ENCODE peak calls at places on chromosomes 6 and 20, in six cellular contexts. T is mesendoderm, H is mesenchymal stem cell, M is H9, K is neuronal stem cell, I is trophoblast cell. R is an unnamed sample.
A peak's percentile ranks its signal among the peaks of the same experiment; 100 is the strongest.

GRCh38 chr6:88529726-88530125 is 363.6 kb upstream of the CNR1 start:
- DNase-seq in K (no peak), H (no peak), T (no peak), M (no peak), I (no peak), R (no peak)

GRCh38 chr6:140744648-140745320 is 1370.3 kb upstream of the CITED2 start:
- DNase-seq in M (no peak), H (peak; percentile 32), K (no peak), T (no peak), I (peak; percentile 19), R (peak; percentile 69)

GRCh38 chr6:44059359-44060342 is 67.6 kb downstream of the MRPL14 start:
- DNase-seq in I (no peak), T (no peak), K (no peak), M (no peak), H (no peak), R (peak; percentile 59)

GRCh38 chr6:139323511-139324445 is 32.0 kb upstream of the TXLNB start:
- DNase-seq in H (peak; percentile 88), M (peak; percentile 70), K (peak; percentile 26), I (peak; percentile 49), T (peak; percentile 91), R (peak; percentile 75)

GRCh38 chr6:17472653-17473183 is 79.3 kb downstream of the CAP2 start:
- DNase-seq in T (peak; percentile 96), K (no peak), M (no peak), I (peak; percentile 44), H (peak; percentile 60), R (peak; percentile 17)

GRCh38 chr6:116016846-116017545 is 43.7 kb downstream of the FRK start:
- DNase-seq in H (no peak), T (no peak), K (no peak), M (no peak), I (no peak), R (peak; percentile 55)

GRCh38 chr6:3843379-3844096 is 5.6 kb upstream of the FAM50B start:
- DNase-seq in I (peak; percentile 60), T (no peak), H (no peak), M (no peak), K (no peak), R (no peak)

GRCh38 chr6:16061833-16062232 is 67.1 kb upstream of the MYLIP start:
- DNase-seq in T (no peak), H (no peak), M (no peak), K (no peak), I (no peak), R (no peak)

GRCh38 chr6:165718486-165718885 is 55.4 kb upstream of the PDE10A start:
- DNase-seq in M (no peak), H (peak; percentile 24), I (no peak), K (no peak), T (no peak), R (peak; percentile 88)

GRCh38 chr6:111990214-111990613 is 63.7 kb upstream of the CCN6 start:
- DNase-seq in T (no peak), H (no peak), M (no peak), I (no peak), K (no peak), R (no peak)

GRCh38 chr6:91029211-91029610 is 442.3 kb upstream of the MAP3K7 start:
- DNase-seq in K (no peak), T (no peak), M (no peak), H (no peak), I (no peak), R (no peak)

GRCh38 chr6:160534050-160534696 is 129.9 kb downstream of the LPA start:
- DNase-seq in H (peak; percentile 65), I (peak; percentile 67), M (peak; percentile 79), K (peak; percentile 66), T (peak; percentile 76), R (peak; percentile 24)

GRCh38 chr20:2756056-2756611 is 44.3 kb downstream of the CPXM1 start:
- DNase-seq in I (peak; percentile 60), T (peak; percentile 72), K (peak; percentile 65), H (peak; percentile 58), M (peak; percentile 79), R (peak; percentile 51)

GRCh38 chr20:44596010-44596409 is 13.6 kb downstream of the PKIG start:
- DNase-seq in M (no peak), H (no peak), K (no peak), T (no peak), I (peak; percentile 95), R (no peak)

GRCh38 chr6:160733045-160733646 is 31.1 kb downstream of the PLG start:
- DNase-seq in I (peak; percentile 84), H (peak; percentile 10), T (peak; percentile 76), M (peak; percentile 59), K (peak; percentile 47), R (peak; percentile 13)

GRCh38 chr20:44956410-44956809 is 3.8 kb downstream of the TOMM34 start:
- DNase-seq in K (no peak), M (no peak), H (no peak), I (peak; percentile 94), T (no peak), R (no peak)

GRCh38 chr6:7050911-7051779 is 56.6 kb upstream of the RREB1 start:
- DNase-seq in M (peak; percentile 70), T (peak; percentile 79), I (peak; percentile 69), H (peak; percentile 84), K (peak; percentile 38), R (peak; percentile 82)

GRCh38 chr20:32524871-32525501 is 60.1 kb downstream of the NOL4L start:
- DNase-seq in I (no peak), H (no peak), M (no peak), T (no peak), K (no peak), R (no peak)

GRCh38 chr6:47168176-47168575 is 126.0 kb upstream of the ADGRF1 start:
- DNase-seq in T (peak; percentile 56), M (no peak), H (peak; percentile 93), I (peak; percentile 98), K (no peak), R (peak; percentile 98)

GRCh38 chr20:57025261-57025660 is 241.2 kb downstream of the BMP7 start:
- DNase-seq in K (no peak), I (no peak), T (no peak), M (no peak), H (peak; percentile 41), R (no peak)

GRCh38 chr6:32932132-32932868 is 8.5 kb downstream of the HLA-DMB start:
- DNase-seq in T (no peak), I (no peak), M (no peak), H (peak; percentile 42), K (no peak), R (peak; percentile 76)

GRCh38 chr20:24798930-24799705 is 150.0 kb upstream of the CST7 start:
- DNase-seq in H (peak; percentile 67), K (no peak), I (no peak), M (no peak), T (no peak), R (no peak)

GRCh38 chr20:52593634-52594033 is 378.5 kb upstream of the TSHZ2 start:
- DNase-seq in H (no peak), T (no peak), K (no peak), I (no peak), M (no peak), R (no peak)

GRCh38 chr6:116268589-116269293 is 11.0 kb downstream of the TSPYL1 start:
- DNase-seq in I (peak; percentile 92), T (peak; percentile 85), M (no peak), H (peak; percentile 87), K (no peak), R (peak; percentile 86)

GRCh38 chr6:912871-913663 is 220.1 kb upstream of the EXOC2 start:
- DNase-seq in T (peak; percentile 76), K (peak; percentile 21), H (peak; percentile 22), I (peak; percentile 91), M (peak; percentile 85), R (peak; percentile 47)

DNA sequence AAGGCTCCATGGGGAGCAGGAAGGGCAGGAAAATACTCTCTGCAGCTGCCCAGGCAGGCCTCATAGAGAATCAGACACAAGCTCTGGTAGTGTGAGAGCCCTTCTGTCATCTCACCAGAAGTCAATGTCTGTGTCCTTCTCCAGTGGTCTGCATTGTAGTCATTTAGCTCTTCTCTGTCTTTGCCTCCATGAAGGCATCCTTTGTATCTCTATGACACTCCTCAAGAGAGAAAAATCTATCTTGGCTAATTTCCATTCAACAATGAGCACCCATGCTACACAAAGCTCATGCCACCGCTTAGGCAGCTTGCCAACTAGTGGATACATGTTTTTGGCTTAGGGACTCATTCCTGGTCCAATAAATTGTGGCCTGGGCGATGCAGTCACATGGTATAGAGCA is 92.1 kb downstream of the RNF217 start:
- DNase-seq in M (no peak), K (no peak), T (no peak), H (no peak), I (no peak), R (no peak)
- H3K4ac ChIP-seq in M (no peak overlapping the region), K (no peak overlapping the region), T (no peak overlapping the region), H (no peak overlapping the region), I (peak overlapping the region; percentile 73), R (no peak overlapping the region)

GRCh38 chr6:37047933-37048850 is 42.7 kb downstream of the FGD2 start:
- DNase-seq in T (no peak), I (no peak), M (no peak), H (no peak), K (no peak), R (no peak)
- H3K4ac ChIP-seq in T (no peak overlapping the region), I (no peak overlapping the region), M (no peak overlapping the region), H (no peak overlapping the region), K (no peak overlapping the region), R (no peak overlapping the region)

GRCh38 chr20:43457640-43458421 is at the start of gene SRSF6:
- DNase-seq in I (peak; percentile 94), K (peak; percentile 92), T (peak; percentile 93), H (peak; percentile 94), M (peak; percentile 89), R (peak; percentile 87)
- H3K4ac ChIP-seq in I (peak within 1 kb of the TSS; percentile 100), K (peak within 1 kb of the TSS; percentile 100), T (peak within 1 kb of the TSS; percentile 98), H (peak within 1 kb of the TSS; percentile 97), M (peak within 1 kb of the TSS; percentile 99), R (peak within 1 kb of the TSS; percentile 99)

DNA sequence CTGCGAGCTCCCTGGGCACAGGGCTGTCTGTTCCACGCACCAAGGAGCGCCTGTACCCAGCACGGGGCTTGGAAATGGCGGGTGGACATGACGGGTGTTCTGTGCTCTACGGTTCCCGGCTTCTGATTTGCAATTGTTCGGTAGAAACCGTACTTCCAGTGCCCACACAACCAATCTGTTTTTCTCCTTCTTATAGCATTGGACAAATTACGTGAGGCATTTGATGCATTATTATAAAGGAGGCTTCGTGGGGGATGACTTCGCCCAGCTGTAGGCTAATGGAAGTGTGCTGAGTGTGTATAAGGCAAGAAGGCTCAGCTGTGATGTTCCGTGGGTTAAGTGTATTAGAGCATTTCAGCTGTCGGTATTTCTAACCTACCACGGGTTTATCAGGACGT is 9.8 kb upstream of the RPS21 start:
- DNase-seq in I (no peak), T (no peak), M (no peak), K (no peak), H (no peak), R (no peak)
- H3K4ac ChIP-seq in I (peak overlapping the region; percentile 43), T (peak overlapping the region; percentile 74), M (no peak overlapping the region), K (no peak overlapping the region), H (peak overlapping the region; percentile 74), R (no peak overlapping the region)